ENCODE peak calls at places on chromosomes 7 and 10, in six cellular contexts. K, W, A, J, Y and E are unnamed samples.

GRCh38 chr7:20197125-20197524 is 20.1 kb downstream of the MACC1 start:
- DNase-seq in K (no peak), W (peak), A (no peak), J (no peak), Y (no peak), E (no peak)

GRCh38 chr7:140059288-140060242 is 3.2 kb downstream of the PARP12 start:
- DNase-seq in K (peak), W (peak), A (no peak), J (no peak), Y (peak), E (no peak)

GRCh38 chr7:27899601-27900000 is 159.6 kb downstream of the TAX1BP1 start:
- DNase-seq in K (no peak), W (no peak), A (no peak), J (no peak), Y (peak), E (no peak)

GRCh38 chr10:3571310-3571825 is 213.6 kb downstream of the KLF6 start:
- DNase-seq in K (no peak), W (no peak), A (no peak), J (no peak), Y (no peak), E (no peak)

GRCh38 chr10:3720228-3721019 is 64.6 kb downstream of the KLF6 start:
- DNase-seq in K (peak), W (peak), A (no peak), J (peak), Y (no peak), E (no peak)

GRCh38 chr7:148698397-148699023 is at the start of gene CUL1:
- DNase-seq in K (peak), W (peak), A (peak), J (peak), Y (peak), E (peak)

GRCh38 chr10:59809644-59809974 is 56.4 kb upstream of the MRLN start:
- DNase-seq in K (no peak), W (no peak), A (no peak), J (no peak), Y (no peak), E (no peak)

GRCh38 chr7:49479936-49480544 is 293.4 kb upstream of the VWC2 start:
- DNase-seq in K (no peak), W (no peak), A (no peak), J (no peak), Y (no peak), E (no peak)

GRCh38 chr7:101232141-101232821 is 5.3 kb downstream of the CLDN15 start:
- DNase-seq in K (peak), W (no peak), A (no peak), J (no peak), Y (no peak), E (peak)

GRCh38 chr7:80583901-80584300 is 54.5 kb upstream of the CD36 start:
- DNase-seq in K (no peak), W (peak), A (no peak), J (no peak), Y (no peak), E (no peak)

GRCh38 chr10:33453081-33453850 is 118.8 kb upstream of the NRP1 start:
- DNase-seq in K (no peak), W (peak), A (no peak), J (no peak), Y (no peak), E (no peak)

GRCh38 chr10:95260909-95261552 is 29.8 kb downstream of the PDLIM1 start:
- DNase-seq in K (no peak), W (peak), A (no peak), J (no peak), Y (no peak), E (no peak)

GRCh38 chr10:103493362-103493871 is at the start of gene NEURL1:
- DNase-seq in K (no peak), W (no peak), A (no peak), J (no peak), Y (no peak), E (peak)

GRCh38 chr7:69801729-69802688 is 203.7 kb downstream of the AUTS2 start:
- DNase-seq in K (no peak), W (no peak), A (no peak), J (no peak), Y (no peak), E (no peak)

GRCh38 chr7:68846926-68847325 is 751.3 kb upstream of the AUTS2 start:
- DNase-seq in K (no peak), W (no peak), A (no peak), J (no peak), Y (no peak), E (no peak)

GRCh38 chr10:60536529-60537114 is 146.9 kb upstream of the ANK3 start:
- DNase-seq in K (no peak), W (peak), A (no peak), J (no peak), Y (no peak), E (no peak)

GRCh38 chr10:43257210-43258031 is 9.4 kb downstream of the RASGEF1A start:
- DNase-seq in K (no peak), W (no peak), A (no peak), J (no peak), Y (no peak), E (no peak)

GRCh38 chr10:82392533-82392932 is 517.5 kb downstream of the NRG3 start:
- DNase-seq in K (no peak), W (no peak), A (no peak), J (no peak), Y (no peak), E (no peak)

GRCh38 chr7:64893401-64893800 is 9.7 kb upstream of the ZNF273 start:
- DNase-seq in K (peak), W (no peak), A (no peak), J (no peak), Y (no peak), E (no peak)

GRCh38 chr7:48426966-48427555 is 255.8 kb downstream of the ABCA13 start:
- DNase-seq in K (no peak), W (peak), A (no peak), J (no peak), Y (no peak), E (no peak)

GRCh38 chr7:155455776-155456516 is 2.0 kb upstream of the EN2 start:
- DNase-seq in K (no peak), W (no peak), A (no peak), J (no peak), Y (no peak), E (no peak)

GRCh38 chr7:7521259-7521658 is 14.4 kb downstream of the COL28A1 start:
- DNase-seq in K (no peak), W (no peak), A (no peak), J (no peak), Y (no peak), E (no peak)

GRCh38 chr7:55024776-55025175 is 6.0 kb downstream of the EGFR start:
- DNase-seq in K (no peak), W (peak), A (no peak), J (no peak), Y (no peak), E (no peak)

GRCh38 chr7:55022618-55022985 is 3.8 kb downstream of the EGFR start:
- DNase-seq in K (no peak), W (no peak), A (no peak), J (no peak), Y (no peak), E (no peak)

GRCh38 chr7:55026867-55027490 is 8.2 kb downstream of the EGFR start:
- DNase-seq in K (no peak), W (peak), A (no peak), J (no peak), Y (no peak), E (no peak)

GRCh38 chr7:55028011-55028410 is 9.2 kb downstream of the EGFR start:
- DNase-seq in K (no peak), W (peak), A (no peak), J (no peak), Y (no peak), E (no peak)

DNA sequence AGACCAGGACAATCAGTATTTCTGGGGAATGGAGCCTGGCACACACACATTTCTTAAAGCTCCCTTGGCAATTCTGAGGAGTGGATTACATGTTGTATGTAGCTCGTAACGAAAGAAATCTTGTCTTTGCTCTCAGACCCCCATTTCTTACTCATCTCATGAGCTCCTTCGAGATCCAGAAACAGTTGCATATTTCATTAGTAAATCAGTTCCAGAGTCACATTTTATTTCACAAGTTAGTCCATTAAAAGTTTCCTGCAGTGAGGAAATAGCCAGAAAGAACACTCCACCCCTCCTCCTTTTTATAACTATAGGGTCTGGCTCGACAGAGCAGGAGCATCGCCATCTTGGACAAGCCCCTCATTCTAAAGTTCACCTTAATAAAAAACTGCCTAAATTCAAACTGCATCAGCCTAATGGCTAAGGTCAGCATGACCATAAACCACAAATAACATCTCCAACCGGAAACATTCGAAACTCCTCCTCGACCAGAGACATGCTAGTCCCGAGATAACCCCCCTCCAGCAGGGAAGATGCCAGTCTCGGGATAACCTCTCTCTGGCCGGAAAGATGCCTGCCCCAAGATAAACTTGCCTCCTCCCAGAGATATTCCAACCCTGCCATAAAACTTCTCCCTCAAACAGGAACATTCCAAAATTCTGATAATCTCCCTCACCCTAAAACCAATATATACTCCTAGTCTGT is 7.4 kb downstream of the EGFR start:
- DNase-seq in K (no peak), W (no peak), A (no peak), J (no peak), Y (no peak), E (no peak)
- H3K27ac ChIP-seq in K (peak), W (peak), A (no peak), J (peak), Y (no peak), E (no peak)

GRCh38 chr10:84424731-84425165 is 96.4 kb downstream of the CCSER2 start:
- DNase-seq in K (peak), W (peak), A (peak), J (peak), Y (peak), E (peak)
- H3K27ac ChIP-seq in K (peak), W (peak), A (peak), J (peak), Y (peak), E (peak)

GRCh38 chr10:69232252-69232651 is 12.1 kb downstream of the HKDC1 start:
- DNase-seq in K (no peak), W (peak), A (no peak), J (no peak), Y (no peak), E (no peak)
- H3K27ac ChIP-seq in K (no peak), W (no peak), A (no peak), J (no peak), Y (no peak), E (no peak)

DNA sequence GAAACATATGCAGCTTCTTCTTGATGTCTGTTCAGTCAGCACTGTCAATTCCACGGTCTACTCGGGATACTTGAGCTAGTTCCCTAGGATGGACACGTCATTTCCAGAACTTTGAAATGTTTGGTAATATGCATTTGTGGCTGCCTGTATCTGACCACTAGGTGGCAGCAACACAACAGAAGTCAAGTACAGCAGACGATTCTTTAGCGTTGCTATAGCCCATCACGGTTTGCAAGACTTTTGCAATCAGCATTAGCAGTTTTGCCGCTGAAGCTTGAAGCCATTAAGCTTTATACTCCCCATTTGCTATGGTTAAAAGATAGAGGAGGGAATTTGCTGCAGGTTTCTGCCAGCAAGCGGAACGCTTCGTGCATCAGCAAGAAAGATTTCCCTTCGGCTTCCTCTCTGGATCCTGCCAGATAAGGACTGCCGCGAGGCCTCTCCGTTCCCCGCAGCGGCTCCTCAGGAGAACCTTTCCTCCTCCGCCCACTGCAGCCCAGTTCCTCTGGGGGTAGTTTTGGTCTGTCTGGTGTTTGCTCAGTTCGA is 63.5 kb downstream of the ABCC2 start:
- DNase-seq in K (peak), W (peak), A (peak), J (peak), Y (peak), E (peak)
- H3K27ac ChIP-seq in K (no peak), W (no peak), A (no peak), J (no peak), Y (no peak), E (no peak)

DNA sequence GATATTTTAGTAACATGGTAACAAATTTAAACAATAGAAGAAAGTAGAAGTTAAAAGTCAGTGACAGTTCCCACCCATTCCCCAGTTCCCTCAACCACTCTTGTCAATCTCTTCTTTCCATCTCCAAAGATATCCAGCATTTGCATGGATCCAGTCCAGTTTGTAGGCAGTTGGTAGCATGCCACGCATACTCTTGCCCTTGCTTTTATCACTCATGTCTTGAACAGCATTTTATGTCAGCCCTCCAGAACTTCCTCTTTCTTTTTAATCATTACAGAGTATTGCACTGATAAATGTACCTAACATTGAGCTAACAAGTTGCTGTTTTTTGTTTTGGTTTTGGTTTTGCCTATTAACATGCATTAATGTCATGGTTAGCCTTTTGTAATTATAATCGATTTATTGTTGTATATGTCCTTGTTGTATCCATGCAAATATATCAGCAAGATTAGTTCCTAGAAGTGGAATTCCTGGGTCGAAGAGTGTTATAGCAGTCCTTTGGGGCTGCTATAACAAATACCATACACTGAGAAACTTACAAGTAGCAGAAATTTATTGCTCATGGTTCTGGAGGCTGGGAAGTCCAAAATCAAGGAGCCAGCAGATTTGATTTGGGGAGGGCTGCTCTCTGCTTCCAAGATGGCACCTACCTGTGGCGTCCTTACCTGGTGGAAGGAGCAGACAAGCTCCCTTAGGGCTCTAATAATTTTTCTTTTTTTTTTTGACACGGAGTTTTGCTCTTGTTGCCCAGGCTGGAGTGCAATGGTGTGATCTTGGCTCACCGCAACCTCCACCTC is 25.7 kb downstream of the CHST3 start:
- DNase-seq in K (no peak), W (no peak), A (no peak), J (no peak), Y (no peak), E (no peak)
- H3K27ac ChIP-seq in K (no peak), W (no peak), A (no peak), J (no peak), Y (no peak), E (peak)

GRCh38 chr7:99268361-99268908 is 4.2 kb upstream of the MYH16 start:
- DNase-seq in K (no peak), W (no peak), A (no peak), J (no peak), Y (no peak), E (no peak)
- H3K27ac ChIP-seq in K (no peak), W (no peak), A (no peak), J (no peak), Y (no peak), E (no peak)

DNA sequence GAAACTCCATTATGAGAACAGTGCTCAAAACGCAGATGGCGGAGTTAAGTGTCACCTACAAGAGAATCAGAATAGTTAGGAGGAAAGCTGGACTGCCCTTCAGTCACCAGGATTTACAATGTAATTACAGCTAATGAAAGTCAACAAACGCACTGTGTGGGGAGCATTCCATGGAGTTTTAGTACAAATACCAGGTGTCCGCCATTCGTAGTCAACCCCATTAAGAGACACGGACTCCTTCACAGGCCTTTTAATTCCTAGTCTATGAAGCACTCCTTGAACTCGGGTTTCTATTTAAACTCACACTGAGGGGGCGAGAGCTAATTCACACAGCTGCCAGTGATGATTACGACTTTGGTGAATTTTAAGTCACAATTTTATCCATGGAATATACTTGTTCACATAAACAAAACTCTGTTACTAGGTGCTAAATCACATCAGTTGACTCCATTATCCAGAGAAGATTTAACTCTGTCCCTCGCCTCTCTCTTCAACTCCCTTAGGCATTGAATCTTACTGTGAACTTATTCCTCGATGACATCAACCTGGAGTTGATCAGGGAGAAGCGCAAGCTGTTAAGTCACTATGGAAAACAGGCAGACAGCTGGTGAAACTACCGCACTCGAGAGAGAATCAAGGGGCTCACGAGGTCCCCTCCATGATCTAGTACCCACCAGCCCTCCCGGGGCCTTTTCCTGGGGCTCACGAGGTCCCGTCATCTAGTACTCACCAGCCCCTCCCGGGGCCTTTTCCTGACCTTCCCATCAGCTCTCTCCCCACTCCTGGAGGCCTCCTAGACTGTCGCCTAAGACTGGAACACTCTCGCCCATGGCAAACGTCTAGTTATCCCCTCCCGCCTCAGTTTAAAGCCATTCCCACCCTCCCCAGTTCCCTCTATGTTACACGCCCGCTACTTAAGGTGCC is 1.5 kb downstream of the ZFAND2A start:
- DNase-seq in K (no peak), W (no peak), A (no peak), J (no peak), Y (no peak), E (peak)
- H3K27ac ChIP-seq in K (no peak), W (peak), A (peak), J (peak), Y (peak), E (no peak)